ENCODE peak calls at places on chromosome 20, in nine cellular contexts. One of them, this sample, is unnamed.
A peak's percentile ranks its signal among the peaks of the same experiment; 100 is the strongest.

GRCh38 chr20:49562341-49563014 is 5.5 kb downstream of the PTGIS start:
- DNase-seq in Right ventricle myocardium inferior: peak; percentile 89
- DNase-seq in AG04449: no peak
- DNase-seq in H9: peak; percentile 77
- DNase-seq in breast epithelium: peak; percentile 80
- DNase-seq in stimulated activated CD8-positive, alpha-beta memory T cell treated with anti-CD3 and anti-CD28 coated beads, Interleukin-7, amount 100 ng/mL, for 24 hours: no peak
- DNase-seq in NCI-H1694: no peak
- DNase-seq in amniotic stem cell: peak; percentile 85
- DNase-seq in A549: no peak
- DNase-seq in this sample: no peak

GRCh38 chr20:18904192-18904591 is 90.6 kb downstream of the SCP2D1 start:
- DNase-seq in Right ventricle myocardium inferior: no peak
- DNase-seq in AG04449: no peak
- DNase-seq in H9: no peak
- DNase-seq in breast epithelium: no peak
- DNase-seq in stimulated activated CD8-positive, alpha-beta memory T cell treated with anti-CD3 and anti-CD28 coated beads, Interleukin-7, amount 100 ng/mL, for 24 hours: no peak
- DNase-seq in NCI-H1694: no peak
- DNase-seq in amniotic stem cell: no peak
- DNase-seq in A549: no peak
- DNase-seq in this sample: no peak

GRCh38 chr20:45373353-45374100 is 4.6 kb downstream of the TP53TG5 start:
- DNase-seq in Right ventricle myocardium inferior: peak; percentile 92
- DNase-seq in AG04449: no peak
- DNase-seq in H9: peak; percentile 90
- DNase-seq in breast epithelium: peak; percentile 67
- DNase-seq in stimulated activated CD8-positive, alpha-beta memory T cell treated with anti-CD3 and anti-CD28 coated beads, Interleukin-7, amount 100 ng/mL, for 24 hours: peak; percentile 81
- DNase-seq in NCI-H1694: peak; percentile 72
- DNase-seq in amniotic stem cell: peak; percentile 40
- DNase-seq in A549: peak; percentile 91
- DNase-seq in this sample: peak; percentile 84

GRCh38 chr20:12928358-12928754 is 80.4 kb upstream of the SPTLC3 start:
- DNase-seq in Right ventricle myocardium inferior: no peak
- DNase-seq in AG04449: no peak
- DNase-seq in H9: no peak
- DNase-seq in breast epithelium: no peak
- DNase-seq in stimulated activated CD8-positive, alpha-beta memory T cell treated with anti-CD3 and anti-CD28 coated beads, Interleukin-7, amount 100 ng/mL, for 24 hours: no peak
- DNase-seq in NCI-H1694: no peak
- DNase-seq in amniotic stem cell: no peak
- DNase-seq in A549: no peak
- DNase-seq in this sample: no peak

GRCh38 chr20:50320005-50320909 is 129.6 kb downstream of the CEBPB start:
- DNase-seq in Right ventricle myocardium inferior: no peak
- DNase-seq in AG04449: no peak
- DNase-seq in H9: no peak
- DNase-seq in breast epithelium: peak; percentile 21
- DNase-seq in stimulated activated CD8-positive, alpha-beta memory T cell treated with anti-CD3 and anti-CD28 coated beads, Interleukin-7, amount 100 ng/mL, for 24 hours: no peak
- DNase-seq in NCI-H1694: no peak
- DNase-seq in amniotic stem cell: no peak
- DNase-seq in A549: peak; percentile 53
- DNase-seq in this sample: no peak

GRCh38 chr20:32057785-32058184 is 5.7 kb downstream of the HCK start:
- DNase-seq in Right ventricle myocardium inferior: no peak
- DNase-seq in AG04449: no peak
- DNase-seq in H9: no peak
- DNase-seq in breast epithelium: no peak
- DNase-seq in stimulated activated CD8-positive, alpha-beta memory T cell treated with anti-CD3 and anti-CD28 coated beads, Interleukin-7, amount 100 ng/mL, for 24 hours: no peak
- DNase-seq in NCI-H1694: no peak
- DNase-seq in amniotic stem cell: no peak
- DNase-seq in A549: no peak
- DNase-seq in this sample: no peak

GRCh38 chr20:4123537-4124225 is 108.3 kb upstream of the RNF24 start:
- DNase-seq in Right ventricle myocardium inferior: no peak
- DNase-seq in AG04449: no peak
- DNase-seq in H9: no peak
- DNase-seq in breast epithelium: no peak
- DNase-seq in stimulated activated CD8-positive, alpha-beta memory T cell treated with anti-CD3 and anti-CD28 coated beads, Interleukin-7, amount 100 ng/mL, for 24 hours: no peak
- DNase-seq in NCI-H1694: no peak
- DNase-seq in amniotic stem cell: no peak
- DNase-seq in A549: no peak
- DNase-seq in this sample: no peak

GRCh38 chr20:24699321-24700165 is 230.1 kb downstream of the SYNDIG1 start:
- DNase-seq in Right ventricle myocardium inferior: no peak
- DNase-seq in AG04449: no peak
- DNase-seq in H9: peak; percentile 16
- DNase-seq in breast epithelium: no peak
- DNase-seq in stimulated activated CD8-positive, alpha-beta memory T cell treated with anti-CD3 and anti-CD28 coated beads, Interleukin-7, amount 100 ng/mL, for 24 hours: no peak
- DNase-seq in NCI-H1694: no peak
- DNase-seq in amniotic stem cell: no peak
- DNase-seq in A549: no peak
- DNase-seq in this sample: no peak

GRCh38 chr20:14838663-14839650 is 501.5 kb upstream of the FLRT3 start:
- DNase-seq in Right ventricle myocardium inferior: no peak
- DNase-seq in AG04449: no peak
- DNase-seq in H9: no peak
- DNase-seq in breast epithelium: no peak
- DNase-seq in stimulated activated CD8-positive, alpha-beta memory T cell treated with anti-CD3 and anti-CD28 coated beads, Interleukin-7, amount 100 ng/mL, for 24 hours: no peak
- DNase-seq in NCI-H1694: no peak
- DNase-seq in amniotic stem cell: no peak
- DNase-seq in A549: no peak
- DNase-seq in this sample: no peak

GRCh38 chr20:49630396-49630951 is 62.5 kb upstream of the PTGIS start:
- DNase-seq in Right ventricle myocardium inferior: no peak
- DNase-seq in AG04449: no peak
- DNase-seq in H9: no peak
- DNase-seq in breast epithelium: no peak
- DNase-seq in stimulated activated CD8-positive, alpha-beta memory T cell treated with anti-CD3 and anti-CD28 coated beads, Interleukin-7, amount 100 ng/mL, for 24 hours: no peak
- DNase-seq in NCI-H1694: no peak
- DNase-seq in amniotic stem cell: no peak
- DNase-seq in A549: no peak
- DNase-seq in this sample: no peak

GRCh38 chr20:24850206-24850605 is 98.9 kb upstream of the CST7 start:
- DNase-seq in Right ventricle myocardium inferior: no peak
- DNase-seq in AG04449: no peak
- DNase-seq in H9: no peak
- DNase-seq in breast epithelium: no peak
- DNase-seq in stimulated activated CD8-positive, alpha-beta memory T cell treated with anti-CD3 and anti-CD28 coated beads, Interleukin-7, amount 100 ng/mL, for 24 hours: no peak
- DNase-seq in NCI-H1694: no peak
- DNase-seq in amniotic stem cell: no peak
- DNase-seq in A549: no peak
- DNase-seq in this sample: no peak

GRCh38 chr20:46128310-46129151 is 10.4 kb downstream of the CD40 start:
- DNase-seq in Right ventricle myocardium inferior: no peak
- DNase-seq in AG04449: no peak
- DNase-seq in H9: peak; percentile 59
- DNase-seq in breast epithelium: no peak
- DNase-seq in stimulated activated CD8-positive, alpha-beta memory T cell treated with anti-CD3 and anti-CD28 coated beads, Interleukin-7, amount 100 ng/mL, for 24 hours: no peak
- DNase-seq in NCI-H1694: peak; percentile 29
- DNase-seq in amniotic stem cell: no peak
- DNase-seq in A549: peak; percentile 53
- DNase-seq in this sample: no peak

GRCh38 chr20:2054911-2055310 is 46.7 kb upstream of the STK35 start:
- DNase-seq in Right ventricle myocardium inferior: no peak
- DNase-seq in AG04449: no peak
- DNase-seq in H9: no peak
- DNase-seq in breast epithelium: no peak
- DNase-seq in stimulated activated CD8-positive, alpha-beta memory T cell treated with anti-CD3 and anti-CD28 coated beads, Interleukin-7, amount 100 ng/mL, for 24 hours: no peak
- DNase-seq in NCI-H1694: no peak
- DNase-seq in amniotic stem cell: no peak
- DNase-seq in A549: no peak
- DNase-seq in this sample: no peak

GRCh38 chr20:45088247-45088646 is 12.7 kb downstream of the KCNS1 start:
- DNase-seq in Right ventricle myocardium inferior: no peak
- DNase-seq in AG04449: peak; percentile 84
- DNase-seq in H9: no peak
- DNase-seq in breast epithelium: no peak
- DNase-seq in stimulated activated CD8-positive, alpha-beta memory T cell treated with anti-CD3 and anti-CD28 coated beads, Interleukin-7, amount 100 ng/mL, for 24 hours: no peak
- DNase-seq in NCI-H1694: no peak
- DNase-seq in amniotic stem cell: peak; percentile 96
- DNase-seq in A549: no peak
- DNase-seq in this sample: no peak

GRCh38 chr20:23147964-23148720 is 62.0 kb upstream of the CD93 start:
- DNase-seq in Right ventricle myocardium inferior: no peak
- DNase-seq in AG04449: no peak
- DNase-seq in H9: no peak
- DNase-seq in breast epithelium: no peak
- DNase-seq in stimulated activated CD8-positive, alpha-beta memory T cell treated with anti-CD3 and anti-CD28 coated beads, Interleukin-7, amount 100 ng/mL, for 24 hours: no peak
- DNase-seq in NCI-H1694: no peak
- DNase-seq in amniotic stem cell: peak; percentile 40
- DNase-seq in A549: peak; percentile 49
- DNase-seq in this sample: no peak

GRCh38 chr20:50460115-50460607 is 50.0 kb upstream of the PTPN1 start:
- DNase-seq in Right ventricle myocardium inferior: no peak
- DNase-seq in AG04449: no peak
- DNase-seq in H9: no peak
- DNase-seq in breast epithelium: no peak
- DNase-seq in stimulated activated CD8-positive, alpha-beta memory T cell treated with anti-CD3 and anti-CD28 coated beads, Interleukin-7, amount 100 ng/mL, for 24 hours: no peak
- DNase-seq in NCI-H1694: no peak
- DNase-seq in amniotic stem cell: no peak
- DNase-seq in A549: no peak
- DNase-seq in this sample: no peak

GRCh38 chr20:18465536-18466200 is 1.2 kb downstream of the DZANK1 start:
- DNase-seq in Right ventricle myocardium inferior: no peak
- DNase-seq in AG04449: no peak
- DNase-seq in H9: no peak
- DNase-seq in breast epithelium: no peak
- DNase-seq in stimulated activated CD8-positive, alpha-beta memory T cell treated with anti-CD3 and anti-CD28 coated beads, Interleukin-7, amount 100 ng/mL, for 24 hours: no peak
- DNase-seq in NCI-H1694: no peak
- DNase-seq in amniotic stem cell: no peak
- DNase-seq in A549: peak; percentile 25
- DNase-seq in this sample: no peak

GRCh38 chr20:61805365-61805764 is 260.3 kb downstream of the TAF4 start:
- DNase-seq in Right ventricle myocardium inferior: no peak
- DNase-seq in AG04449: no peak
- DNase-seq in H9: no peak
- DNase-seq in breast epithelium: no peak
- DNase-seq in stimulated activated CD8-positive, alpha-beta memory T cell treated with anti-CD3 and anti-CD28 coated beads, Interleukin-7, amount 100 ng/mL, for 24 hours: no peak
- DNase-seq in NCI-H1694: no peak
- DNase-seq in amniotic stem cell: no peak
- DNase-seq in A549: no peak
- DNase-seq in this sample: no peak

This sample was measured in pancreas.